ENCODE peak calls at places on chromosome 3, in six cellular contexts. One of them, this sample, is unnamed.

GRCh38 chr3:138625707-138626365 is 17.3 kb downstream of the FAIM start:
- DNase-seq in neural progenitor cell: no peak
- DNase-seq in PC-3: peak; percentile 68
- DNase-seq in HCT116: no peak
- DNase-seq in GM23338: no peak
- DNase-seq in OCI-LY7: no peak
- DNase-seq in this sample: peak; percentile 18

GRCh38 chr3:82287562-82287961 is 526.1 kb upstream of the GBE1 start:
- DNase-seq in neural progenitor cell: no peak
- DNase-seq in PC-3: no peak
- DNase-seq in HCT116: no peak
- DNase-seq in GM23338: no peak
- DNase-seq in OCI-LY7: no peak
- DNase-seq in this sample: no peak

GRCh38 chr3:62601238-62601856 is 228.0 kb upstream of the FEZF2 start:
- DNase-seq in neural progenitor cell: no peak
- DNase-seq in PC-3: peak; percentile 75
- DNase-seq in HCT116: no peak
- DNase-seq in GM23338: no peak
- DNase-seq in OCI-LY7: no peak
- DNase-seq in this sample: no peak

GRCh38 chr3:63231556-63231955 is 46.6 kb upstream of the SYNPR start:
- DNase-seq in neural progenitor cell: no peak
- DNase-seq in PC-3: no peak
- DNase-seq in HCT116: no peak
- DNase-seq in GM23338: no peak
- DNase-seq in OCI-LY7: no peak
- DNase-seq in this sample: no peak

GRCh38 chr3:123338021-123338619 is 110.8 kb downstream of the ADCY5 start:
- DNase-seq in neural progenitor cell: no peak
- DNase-seq in PC-3: no peak
- DNase-seq in HCT116: no peak
- DNase-seq in GM23338: no peak
- DNase-seq in OCI-LY7: no peak
- DNase-seq in this sample: no peak

GRCh38 chr3:47315069-47315647 is 32.4 kb downstream of the KLHL18 start:
- DNase-seq in neural progenitor cell: no peak
- DNase-seq in PC-3: no peak
- DNase-seq in HCT116: no peak
- DNase-seq in GM23338: no peak
- DNase-seq in OCI-LY7: no peak
- DNase-seq in this sample: no peak

GRCh38 chr3:12756185-12756584 is 2.9 kb downstream of the TMEM40 start:
- DNase-seq in neural progenitor cell: no peak
- DNase-seq in PC-3: no peak
- DNase-seq in HCT116: no peak
- DNase-seq in GM23338: no peak
- DNase-seq in OCI-LY7: no peak
- DNase-seq in this sample: no peak

GRCh38 chr3:116102037-116102436 is 343.2 kb downstream of the LSAMP start:
- DNase-seq in neural progenitor cell: no peak
- DNase-seq in PC-3: no peak
- DNase-seq in HCT116: no peak
- DNase-seq in GM23338: no peak
- DNase-seq in OCI-LY7: no peak
- DNase-seq in this sample: no peak

GRCh38 chr3:1346386-1346785 is 253.6 kb downstream of the CNTN6 start:
- DNase-seq in neural progenitor cell: no peak
- DNase-seq in PC-3: no peak
- DNase-seq in HCT116: no peak
- DNase-seq in GM23338: no peak
- DNase-seq in OCI-LY7: no peak
- DNase-seq in this sample: no peak

GRCh38 chr3:57942872-57943283 is 65.3 kb upstream of the FLNB start:
- DNase-seq in neural progenitor cell: no peak
- DNase-seq in PC-3: peak; percentile 68
- DNase-seq in HCT116: no peak
- DNase-seq in GM23338: no peak
- DNase-seq in OCI-LY7: no peak
- DNase-seq in this sample: no peak

GRCh38 chr3:64122476-64122875 is 99.2 kb upstream of the PSMD6 start:
- DNase-seq in neural progenitor cell: no peak
- DNase-seq in PC-3: no peak
- DNase-seq in HCT116: no peak
- DNase-seq in GM23338: no peak
- DNase-seq in OCI-LY7: no peak
- DNase-seq in this sample: no peak

GRCh38 chr3:128416578-128417150 is 50.0 kb downstream of the DNAJB8 start:
- DNase-seq in neural progenitor cell: no peak
- DNase-seq in PC-3: peak; percentile 77
- DNase-seq in HCT116: peak; percentile 92
- DNase-seq in GM23338: no peak
- DNase-seq in OCI-LY7: no peak
- DNase-seq in this sample: no peak

GRCh38 chr3:31185004-31185357 is 290.5 kb upstream of the GADL1 start:
- DNase-seq in neural progenitor cell: no peak
- DNase-seq in PC-3: no peak
- DNase-seq in HCT116: no peak
- DNase-seq in GM23338: no peak
- DNase-seq in OCI-LY7: no peak
- DNase-seq in this sample: no peak

GRCh38 chr3:31187380-31187779 is 292.9 kb upstream of the GADL1 start:
- DNase-seq in neural progenitor cell: no peak
- DNase-seq in PC-3: no peak
- DNase-seq in HCT116: no peak
- DNase-seq in GM23338: no peak
- DNase-seq in OCI-LY7: no peak
- DNase-seq in this sample: no peak

GRCh38 chr3:31184257-31185003 is 290.0 kb upstream of the GADL1 start:
- DNase-seq in neural progenitor cell: no peak
- DNase-seq in PC-3: no peak
- DNase-seq in HCT116: no peak
- DNase-seq in GM23338: no peak
- DNase-seq in OCI-LY7: no peak
- DNase-seq in this sample: no peak

GRCh38 chr3:31188112-31188511 is 293.7 kb upstream of the GADL1 start:
- DNase-seq in neural progenitor cell: no peak
- DNase-seq in PC-3: no peak
- DNase-seq in HCT116: no peak
- DNase-seq in GM23338: no peak
- DNase-seq in OCI-LY7: no peak
- DNase-seq in this sample: no peak

DNA sequence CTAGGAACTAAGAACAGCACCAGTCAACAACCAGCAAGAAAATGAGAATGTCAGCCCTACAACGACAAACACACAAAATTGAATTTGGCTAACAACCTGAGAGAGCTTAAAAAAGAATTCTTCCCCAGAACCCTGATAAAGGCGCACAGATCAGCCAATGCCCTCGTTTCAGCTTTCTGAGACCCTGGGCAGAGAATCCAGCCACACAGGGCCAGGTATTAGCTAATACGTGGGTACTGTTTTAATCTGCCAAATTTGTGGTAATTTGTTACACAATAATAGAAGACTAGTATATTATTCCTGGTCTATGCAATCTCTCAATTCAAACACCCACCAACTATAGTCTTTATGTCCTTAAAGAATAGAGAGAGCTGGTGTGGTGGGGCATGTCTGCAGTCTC is 291.6 kb upstream of the GADL1 start:
- DNase-seq in neural progenitor cell: no peak
- DNase-seq in PC-3: no peak
- DNase-seq in HCT116: no peak
- DNase-seq in GM23338: no peak
- DNase-seq in OCI-LY7: no peak
- DNase-seq in this sample: no peak
- TF ChIP-seq CTCF in neural progenitor cell: no peak
- TF ChIP-seq CTCF in PC-3: no peak
- TF ChIP-seq CTCF in HCT116: no peak
- TF ChIP-seq CTCF in GM23338: no peak
- TF ChIP-seq CTCF in OCI-LY7: no peak
- TF ChIP-seq CTCF in this sample: no peak

GRCh38 chr3:10968390-10968789 is 24.2 kb upstream of the SLC6A1 start:
- DNase-seq in neural progenitor cell: no peak
- DNase-seq in PC-3: no peak
- DNase-seq in HCT116: no peak
- DNase-seq in GM23338: peak; percentile 24
- DNase-seq in OCI-LY7: no peak
- DNase-seq in this sample: no peak
- TF ChIP-seq EZH2phosphoT487 in neural progenitor cell: no peak
- TF ChIP-seq EZH2phosphoT487 in PC-3: no peak
- TF ChIP-seq EZH2phosphoT487 in HCT116: no peak
- TF ChIP-seq EZH2phosphoT487 in GM23338: no peak
- TF ChIP-seq EZH2phosphoT487 in OCI-LY7: no peak
- TF ChIP-seq EZH2phosphoT487 in this sample: no peak

DNA sequence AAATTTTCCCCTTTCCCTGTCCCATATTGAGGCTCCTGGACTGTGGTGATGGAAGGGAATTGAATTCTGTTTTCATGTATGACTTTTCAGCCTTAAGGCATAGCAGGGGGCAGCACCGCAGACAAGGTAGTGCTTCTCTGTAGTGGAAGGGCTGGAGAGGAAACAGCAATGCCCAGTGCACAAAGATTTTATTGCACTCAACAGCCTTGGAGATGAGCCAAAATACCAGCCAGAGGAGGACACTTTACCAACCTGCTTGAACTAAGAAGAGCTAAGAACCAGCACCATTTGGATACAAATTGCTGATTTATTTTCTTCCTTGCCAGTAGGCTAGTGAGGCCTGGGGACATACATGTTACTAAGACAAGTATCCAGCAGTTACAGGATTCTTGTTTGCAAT is 98.7 kb downstream of the KCNMB2 start:
- DNase-seq in neural progenitor cell: no peak
- DNase-seq in PC-3: no peak
- DNase-seq in HCT116: no peak
- DNase-seq in GM23338: no peak
- DNase-seq in OCI-LY7: no peak
- DNase-seq in this sample: no peak
- TF ChIP-seq CTCF in neural progenitor cell: no peak
- TF ChIP-seq CTCF in PC-3: no peak
- TF ChIP-seq CTCF in HCT116: no peak
- TF ChIP-seq CTCF in GM23338: no peak
- TF ChIP-seq CTCF in OCI-LY7: no peak
- TF ChIP-seq CTCF in this sample: no peak

DNA sequence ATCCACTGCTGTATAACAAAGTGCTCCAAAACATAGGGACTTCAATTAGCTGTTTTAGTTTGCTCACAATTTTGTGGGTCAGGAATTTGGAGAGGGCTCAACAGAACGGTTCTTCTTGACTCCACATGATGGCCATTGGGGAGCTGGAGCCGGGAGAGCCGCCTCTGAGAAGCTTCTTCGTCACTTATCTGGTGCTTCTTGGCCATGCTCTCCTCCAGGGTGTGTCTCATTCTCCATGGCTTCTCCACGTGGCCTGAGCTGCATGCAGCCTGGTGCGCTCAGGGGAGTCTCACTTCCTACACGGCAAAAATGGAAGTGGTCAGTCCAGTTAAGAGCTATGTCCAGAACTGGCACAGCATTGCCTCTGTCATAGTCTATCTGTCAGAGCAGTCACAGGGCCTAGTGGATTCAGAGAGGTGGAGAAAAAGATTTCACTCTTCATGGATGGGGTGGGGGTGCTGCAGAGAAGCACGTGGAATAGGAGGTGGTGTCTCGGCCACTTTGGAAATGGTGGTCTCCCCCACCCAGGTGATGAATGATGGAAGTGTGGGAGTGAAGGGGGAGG is 26.3 kb upstream of the PRR23E start:
- DNase-seq in neural progenitor cell: no peak
- DNase-seq in PC-3: no peak
- DNase-seq in HCT116: no peak
- DNase-seq in GM23338: no peak
- DNase-seq in OCI-LY7: no peak
- DNase-seq in this sample: no peak
- TF ChIP-seq EZH2phosphoT487 in neural progenitor cell: no peak
- TF ChIP-seq EZH2phosphoT487 in PC-3: no peak
- TF ChIP-seq EZH2phosphoT487 in HCT116: no peak
- TF ChIP-seq EZH2phosphoT487 in GM23338: no peak
- TF ChIP-seq EZH2phosphoT487 in OCI-LY7: no peak
- TF ChIP-seq EZH2phosphoT487 in this sample: no peak

GRCh38 chr3:73419179-73419803 is 205.4 kb downstream of the PDZRN3 start:
- DNase-seq in neural progenitor cell: peak; percentile 19
- DNase-seq in PC-3: no peak
- DNase-seq in HCT116: no peak
- DNase-seq in GM23338: peak; percentile 74
- DNase-seq in OCI-LY7: no peak
- DNase-seq in this sample: no peak
- TF ChIP-seq CTCF in neural progenitor cell: peak; percentile 41
- TF ChIP-seq CTCF in PC-3: no peak
- TF ChIP-seq CTCF in HCT116: peak; percentile 18
- TF ChIP-seq CTCF in GM23338: peak; percentile 54
- TF ChIP-seq CTCF in OCI-LY7: no peak
- TF ChIP-seq CTCF in this sample: no peak

This sample was measured in MM.1S.